ENCODE peak calls at places on chromosomes 11 and 22, in five cellular contexts. J is transverse colon, D is breast epithelium, K is HCT116, N is lower leg skin. V is an unnamed sample.

GRCh38 chr11:68831124-68831523 is 10.6 kb downstream of the CPT1A start:
- DNase-seq in J (peak; percentile 87), D (no peak), K (no peak), N (no peak), V (no peak)

GRCh38 chr11:90919332-90919731 is 696.5 kb upstream of the CHORDC1 start:
- DNase-seq in J (no peak), D (no peak), K (no peak), N (no peak), V (no peak)

GRCh38 chr11:27291302-27291889 is 71.6 kb downstream of the CCDC34 start:
- DNase-seq in J (peak; percentile 82), D (no peak), K (peak; percentile 15), N (no peak), V (peak; percentile 64)

GRCh38 chr11:109229682-109230081 is 192.3 kb upstream of the C11orf87 start:
- DNase-seq in J (no peak), D (no peak), K (no peak), N (no peak), V (no peak)

GRCh38 chr11:17594686-17595192 is 47.7 kb downstream of the OTOG start:
- DNase-seq in J (no peak), D (no peak), K (no peak), N (peak; percentile 37), V (no peak)

GRCh38 chr11:122758974-122759373 is 79.3 kb upstream of the CRTAM start:
- DNase-seq in J (no peak), D (no peak), K (no peak), N (no peak), V (no peak)

GRCh38 chr11:69297926-69298777 is 4.2 kb downstream of the MYEOV start:
- DNase-seq in J (peak; percentile 85), D (peak; percentile 70), K (peak; percentile 78), N (peak; percentile 92), V (peak; percentile 29)

GRCh38 chr11:41522899-41523672 is 63.6 kb upstream of the LRRC4C start:
- DNase-seq in J (no peak), D (no peak), K (no peak), N (no peak), V (no peak)

GRCh38 chr22:40668611-40669390 is 10.5 kb upstream of the MCHR1 start:
- DNase-seq in J (no peak), D (no peak), K (peak; percentile 31), N (no peak), V (no peak)

GRCh38 chr11:14819596-14819995 is 72.4 kb downstream of the CYP2R1 start:
- DNase-seq in J (no peak), D (no peak), K (no peak), N (no peak), V (no peak)

GRCh38 chr11:119236490-119236889 is 30.4 kb downstream of the CBL start:
- DNase-seq in J (no peak), D (no peak), K (no peak), N (no peak), V (no peak)

GRCh38 chr11:13101836-13102574 is 92.9 kb downstream of the RASSF10 start:
- DNase-seq in J (no peak), D (no peak), K (no peak), N (no peak), V (no peak)

GRCh38 chr11:41461057-41461681 is 1.7 kb upstream of the LRRC4C start:
- DNase-seq in J (no peak), D (no peak), K (peak; percentile 1), N (no peak), V (peak; percentile 1)

GRCh38 chr11:61892085-61892370 is 683 bp upstream of the FADS3 start:
- DNase-seq in J (no peak), D (no peak), K (no peak), N (no peak), V (no peak)

GRCh38 chr11:65430406-65431217 is 8.0 kb downstream of the NEAT1 start:
- DNase-seq in J (peak; percentile 26), D (peak; percentile 15), K (no peak), N (peak; percentile 53), V (peak; percentile 65)

GRCh38 chr11:128813729-128814128 is 53.4 kb downstream of the KCNJ1 start:
- DNase-seq in J (no peak), D (no peak), K (no peak), N (no peak), V (no peak)

GRCh38 chr11:133712235-133712634 is 133.1 kb downstream of the SPATA19 start:
- DNase-seq in J (no peak), D (no peak), K (no peak), N (peak; percentile 3), V (no peak)

GRCh38 chr11:2159536-2160413 is 1.2 kb downstream of the INS start:
- DNase-seq in J (no peak), D (no peak), K (no peak), N (no peak), V (no peak)

GRCh38 chr22:48819991-48820390 is 1007.7 kb downstream of the BRD1 start:
- DNase-seq in J (no peak), D (no peak), K (no peak), N (no peak), V (no peak)

GRCh38 chr11:118768715-118769114 is 22.2 kb downstream of the DDX6 start:
- DNase-seq in J (no peak), D (no peak), K (no peak), N (no peak), V (no peak)

GRCh38 chr11:134063991-134064747 is 4.7 kb upstream of the JAM3 start:
- DNase-seq in J (no peak), D (no peak), K (no peak), N (no peak), V (no peak)

GRCh38 chr22:38012604-38013072 is 28.3 kb upstream of the SOX10 start:
- DNase-seq in J (no peak), D (no peak), K (no peak), N (no peak), V (peak; percentile 20)

GRCh38 chr11:34027516-34028406 is 23.8 kb upstream of the CAPRIN1 start:
- DNase-seq in J (peak; percentile 74), D (no peak), K (no peak), N (no peak), V (no peak)

GRCh38 chr22:37025500-37026070 is 6.0 kb downstream of the MPST start:
- DNase-seq in J (peak; percentile 48), D (no peak), K (no peak), N (no peak), V (no peak)

GRCh38 chr11:61718613-61719302 is 33.7 kb upstream of the MYRF start:
- DNase-seq in J (no peak), D (no peak), K (no peak), N (no peak), V (no peak)

GRCh38 chr11:6979365-6979764 is 40.8 kb downstream of the ZNF214 start:
- DNase-seq in J (no peak), D (no peak), K (no peak), N (no peak), V (no peak)

GRCh38 chr11:71580057-71581003 is 2.3 kb downstream of the KRTAP5-11 start:
- DNase-seq in J (peak; percentile 58), D (peak; percentile 63), K (peak; percentile 48), N (no peak), V (peak; percentile 62)

GRCh38 chr22:47193606-47194316 is 431.3 kb downstream of the TBC1D22A start:
- DNase-seq in J (no peak), D (no peak), K (no peak), N (peak; percentile 79), V (no peak)

GRCh38 chr22:47191630-47192105 is 429.2 kb downstream of the TBC1D22A start:
- DNase-seq in J (no peak), D (no peak), K (no peak), N (no peak), V (no peak)

GRCh38 chr22:47192651-47193437 is 430.4 kb downstream of the TBC1D22A start:
- DNase-seq in J (peak; percentile 84), D (no peak), K (peak; percentile 75), N (peak; percentile 83), V (no peak)

GRCh38 chr22:47190957-47191323 is 428.5 kb downstream of the TBC1D22A start:
- DNase-seq in J (no peak), D (no peak), K (peak; percentile 8), N (peak; percentile 80), V (no peak)

DNA sequence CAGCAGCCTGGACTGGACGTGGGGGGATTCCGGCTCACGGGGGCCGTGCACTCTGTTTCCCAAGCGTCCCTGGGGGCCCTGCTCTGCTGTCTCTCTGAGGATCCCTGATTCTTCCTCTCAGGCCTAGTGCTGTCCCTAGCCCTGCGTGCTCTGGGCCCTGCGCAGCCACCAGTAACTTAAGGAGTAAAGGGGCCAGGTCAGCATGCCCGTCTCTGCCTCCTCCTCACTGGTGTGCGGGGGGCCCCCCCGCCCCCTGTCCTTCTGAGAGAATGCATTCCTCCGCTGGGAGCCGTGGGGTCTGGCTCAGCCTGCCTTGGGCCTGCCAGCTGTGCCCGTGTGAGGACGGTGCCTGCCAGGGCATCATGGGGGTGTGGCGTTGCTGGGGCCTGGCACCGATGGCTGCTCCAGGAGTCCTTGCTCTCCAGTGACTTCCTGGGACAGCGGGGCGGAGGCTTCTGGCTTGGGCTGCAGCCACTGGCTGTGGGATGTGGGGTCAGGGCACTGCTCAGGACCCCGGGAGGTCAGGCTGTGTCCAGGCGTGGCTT is 429.7 kb downstream of the TBC1D22A start:
- DNase-seq in J (peak; percentile 33), D (no peak), K (no peak), N (peak; percentile 83), V (no peak)
- TF ChIP-seq POLR2A in J (no peak), D (no peak), K (no peak), N (no peak), V (no peak)

GRCh38 chr22:24550028-24550901 is 4.7 kb downstream of the GUCD1 start:
- DNase-seq in J (peak; percentile 69), D (no peak), K (no peak), N (no peak), V (no peak)
- TF ChIP-seq POLR2A in J (peak; percentile 40), D (no peak), K (no peak), N (no peak), V (no peak)

DNA sequence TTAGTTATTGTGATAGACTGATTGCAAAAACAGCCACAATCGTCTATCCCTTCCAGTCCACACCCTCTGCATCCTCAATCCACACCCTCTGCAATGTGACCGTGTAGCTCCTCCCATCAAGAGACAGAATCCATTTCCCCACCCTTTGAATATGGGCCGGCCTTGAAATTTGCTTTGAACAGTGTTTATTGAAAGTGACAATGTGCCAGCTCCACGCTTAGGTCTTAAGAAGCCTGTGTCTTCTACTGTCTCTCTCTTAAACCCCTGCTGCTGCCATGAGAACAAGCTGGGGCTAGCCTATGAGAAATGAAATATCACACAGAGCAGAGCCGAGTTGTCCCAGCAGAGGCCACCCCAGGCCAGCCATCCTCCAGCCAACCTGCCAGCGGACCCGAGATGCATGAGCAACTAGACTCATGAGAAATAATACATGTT is 22.3 kb upstream of the MICAL2 start:
- DNase-seq in J (peak; percentile 61), D (peak; percentile 69), K (no peak), N (peak; percentile 89), V (peak; percentile 74)
- TF ChIP-seq POLR2A in J (no peak), D (no peak), K (no peak), N (no peak), V (no peak)

DNA sequence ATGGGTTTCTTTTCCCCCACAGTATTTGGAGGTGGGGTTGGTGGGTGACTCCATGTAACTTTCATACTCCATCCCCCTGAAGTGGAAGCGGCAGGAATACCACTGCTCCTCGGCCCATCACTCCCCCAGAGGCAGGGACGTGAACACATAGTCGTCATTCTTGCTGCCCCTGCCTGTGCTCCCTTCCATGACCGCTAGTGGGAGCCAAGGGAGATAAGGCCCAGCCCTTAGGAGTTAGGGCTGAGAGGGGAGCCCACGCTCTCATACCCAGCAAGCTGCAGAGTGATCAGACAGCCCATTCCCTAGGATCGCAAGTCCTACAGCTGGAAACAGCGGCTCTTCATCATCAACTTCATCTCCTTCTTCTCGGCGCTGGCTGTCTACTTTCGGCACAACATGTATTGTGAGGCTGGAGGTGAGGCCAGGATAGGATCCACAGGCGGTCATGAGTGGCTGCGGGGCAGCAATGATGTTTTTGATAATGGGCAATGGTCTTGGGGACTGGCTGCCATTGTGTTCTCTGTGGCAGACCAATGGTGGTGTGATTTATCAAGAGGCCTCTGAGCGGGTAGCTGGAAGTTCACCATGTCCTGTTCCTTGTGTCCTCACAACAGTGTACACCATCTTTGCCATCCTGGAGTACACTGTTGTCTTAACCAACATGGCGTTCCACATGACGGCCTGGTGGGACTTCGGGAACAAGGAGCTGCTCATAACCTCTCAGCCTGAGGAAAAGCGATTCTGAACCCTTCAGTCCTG is 15.9 kb downstream of the RHOG start:
- DNase-seq in J (peak; percentile 74), D (no peak), K (no peak), N (no peak), V (peak; percentile 86)
- TF ChIP-seq POLR2A in J (no peak), D (no peak), K (no peak), N (no peak), V (no peak)

V was measured in erythroblast.